ENCODE peak calls at places on chromosomes 4 and X, in seven cellular contexts. S is stimulated activated naive CD4-positive, alpha-beta T cell treated with Interleukin-2 at 50 U/mL for 16 hours; F is right cardiac atrium; L is smooth muscle cell of the brain vasculature; K is GM12865; H is retina; D is B cell. C is an unnamed sample.
A peak's percentile ranks its signal among the peaks of the same experiment; 100 is the strongest.

GRCh38 chr4:151099976-151100417 is 569 bp downstream of the RPS3A start:
- DNase-seq in H (no peak), F (no peak), D (no peak), K (peak; percentile 34), L (peak; percentile 12), S (no peak), C (no peak)

GRCh38 chrX:21374163-21374993 is at the start of gene CNKSR2:
- DNase-seq in D (peak; percentile 80), K (peak; percentile 43), L (no peak), S (peak; percentile 42), F (peak; percentile 77), H (peak; percentile 85), C (peak; percentile 77)

GRCh38 chrX:154074199-154074598 is 23.3 kb downstream of the MECP2 start:
- DNase-seq in D (no peak), S (no peak), F (no peak), H (no peak), K (no peak), L (no peak), C (no peak)

GRCh38 chr4:166994686-166995085 is 239.6 kb downstream of the SPOCK3 start:
- DNase-seq in K (no peak), D (no peak), H (no peak), S (no peak), F (no peak), L (no peak), C (no peak)

GRCh38 chr4:104015680-104016079 is 295.9 kb upstream of the TACR3 start:
- DNase-seq in D (no peak), S (no peak), K (peak; percentile 53), H (peak; percentile 21), L (no peak), F (no peak), C (peak; percentile 6)

GRCh38 chr4:3317656-3318211 is 24.9 kb downstream of the RGS12 start:
- DNase-seq in S (no peak), K (no peak), L (no peak), H (no peak), F (peak; percentile 28), D (no peak), C (no peak)

GRCh38 chr4:180205276-180205675 is 2037.9 kb upstream of the TENM3 start:
- DNase-seq in K (no peak), F (no peak), S (no peak), D (no peak), L (no peak), H (no peak), C (no peak)

GRCh38 chr4:169485791-169486742 is 126.3 kb downstream of the NEK1 start:
- DNase-seq in H (peak; percentile 49), K (peak; percentile 77), F (no peak), S (no peak), D (peak; percentile 43), L (peak; percentile 41), C (peak; percentile 47)

GRCh38 chrX:16671005-16671404 is 21.0 kb downstream of the S100G start:
- DNase-seq in H (peak; percentile 11), D (no peak), S (no peak), L (peak; percentile 13), K (peak; percentile 18), F (no peak), C (peak; percentile 54)

GRCh38 chr4:107665001-107665400 is 55.0 kb downstream of the PAPSS1 start:
- DNase-seq in D (no peak), H (no peak), L (no peak), F (no peak), S (no peak), K (no peak), C (no peak)

GRCh38 chr4:76993787-76994641 is 44.5 kb downstream of the SEPTIN11 start:
- DNase-seq in D (no peak), S (peak; percentile 27), K (peak; percentile 86), L (no peak), F (no peak), H (no peak), C (peak; percentile 40)

GRCh38 chr4:6420972-6421371 is 51.4 kb downstream of the PPP2R2C start:
- DNase-seq in F (no peak), S (no peak), H (no peak), D (no peak), L (no peak), K (no peak), C (no peak)

GRCh38 chr4:188162698-188163097 is 23.5 kb downstream of the TRIML1 start:
- DNase-seq in K (no peak), D (no peak), H (no peak), F (no peak), L (no peak), S (no peak), C (no peak)

GRCh38 chrX:38847903-38848230 is 46.6 kb downstream of the MID1IP1 start:
- DNase-seq in S (no peak), H (no peak), D (no peak), L (no peak), K (no peak), F (no peak), C (no peak)

GRCh38 chr4:67687639-67688038 is 13.3 kb downstream of the UBA6 start:
- DNase-seq in S (no peak), H (no peak), F (no peak), D (no peak), K (no peak), L (no peak), C (no peak)

GRCh38 chrX:56232221-56233082 is at the start of gene KLF8:
- DNase-seq in L (no peak), S (peak; percentile 21), K (peak; percentile 78), D (peak; percentile 64), F (peak; percentile 74), H (peak; percentile 46), C (peak; percentile 48)

GRCh38 chrX:136907626-136908025 is 27.1 kb upstream of the RBMX start:
- DNase-seq in L (no peak), S (no peak), K (no peak), D (no peak), F (peak; percentile 76), H (peak; percentile 23), C (no peak)

GRCh38 chr4:68416591-68416990 is 30.7 kb upstream of the TMPRSS11E start:
- DNase-seq in F (no peak), D (no peak), S (no peak), L (no peak), H (no peak), K (no peak), C (no peak)

GRCh38 chr4:5370286-5370685 is 319.0 kb downstream of the STK32B start:
- DNase-seq in S (no peak), L (no peak), H (no peak), K (no peak), F (no peak), D (no peak), C (no peak)

GRCh38 chr4:54433686-54434085 is 204.6 kb downstream of the PDGFRA start:
- DNase-seq in F (no peak), H (no peak), D (no peak), L (no peak), K (peak; percentile 50), S (no peak), C (no peak)

GRCh38 chrX:102950908-102951866 is 14.1 kb downstream of the RAB40AL start:
- DNase-seq in F (peak; percentile 52), H (peak; percentile 75), L (no peak), S (peak; percentile 13), K (peak; percentile 43), D (no peak), C (peak; percentile 39)

GRCh38 chrX:43559643-43560042 is 96.5 kb upstream of the MAOA start:
- DNase-seq in F (no peak), S (peak; percentile 1), D (no peak), K (peak; percentile 29), H (peak; percentile 67), L (no peak), C (no peak)

GRCh38 chr4:183905593-183906485 is 732 bp downstream of the STOX2 start:
- DNase-seq in F (peak; percentile 80), H (peak; percentile 93), K (no peak), L (no peak), S (no peak), D (no peak), C (peak; percentile 50)

GRCh38 chr4:145736241-145736831 is 56.4 kb downstream of the C4orf51 start:
- DNase-seq in F (peak; percentile 71), L (no peak), H (no peak), D (no peak), S (no peak), K (no peak), C (no peak)

GRCh38 chr4:100736651-100737450 is 219.0 kb upstream of the EMCN start:
- DNase-seq in H (peak; percentile 53), F (no peak), D (no peak), L (peak; percentile 3), K (peak; percentile 30), S (no peak), C (no peak)

GRCh38 chr4:173171098-173171497 is 2.5 kb downstream of the GALNT7 start:
- DNase-seq in D (no peak), F (no peak), H (no peak), K (no peak), S (no peak), L (no peak), C (no peak)

GRCh38 chrX:63436865-63437264 is 85.7 kb upstream of the SPIN4 start:
- DNase-seq in K (no peak), L (no peak), D (no peak), H (no peak), S (no peak), F (no peak), C (no peak)

GRCh38 chrX:124256209-124256608 is 76.3 kb upstream of the TEX13D start:
- DNase-seq in D (no peak), K (no peak), F (no peak), S (no peak), L (no peak), H (no peak), C (no peak)

GRCh38 chr4:107009196-107009595 is 26.9 kb downstream of the DKK2 start:
- DNase-seq in F (no peak), H (no peak), K (no peak), L (no peak), D (no peak), S (no peak), C (no peak)

GRCh38 chrX:68658530-68658929 is 11.1 kb downstream of the STARD8 start:
- DNase-seq in L (no peak), D (no peak), F (peak; percentile 82), H (peak; percentile 19), K (no peak), S (no peak), C (no peak)

GRCh38 chr4:15479089-15479912 is 9.6 kb downstream of the CC2D2A start:
- DNase-seq in S (no peak), K (peak; percentile 55), L (peak; percentile 80), D (no peak), H (peak; percentile 96), F (peak; percentile 70), C (peak; percentile 38)

GRCh38 chr4:2816401-2816954 is 23.6 kb downstream of the SH3BP2 start:
- DNase-seq in F (no peak), K (no peak), L (no peak), D (no peak), H (no peak), S (no peak), C (no peak)

GRCh38 chr4:8472689-8473197 is 32.2 kb downstream of the TRMT44 start:
- DNase-seq in L (peak; percentile 99), H (peak; percentile 15), S (no peak), D (no peak), F (no peak), K (no peak), C (no peak)

GRCh38 chrX:129932792-129933321 is 26.9 kb downstream of the UTP14A start:
- DNase-seq in H (peak; percentile 60), L (no peak), K (peak; percentile 14), F (peak; percentile 76), D (no peak), S (no peak), C (no peak)

GRCh38 chrX:14476169-14476568 is 53.2 kb upstream of the GLRA2 start:
- DNase-seq in F (no peak), H (no peak), L (no peak), S (no peak), D (no peak), K (no peak), C (no peak)